ENCODE peak calls at places on chromosomes 1 and 21, in six cellular contexts. H is A549, V is GM12878, D is endothelial cell of umbilical vein, T is HepG2, N is K562. X is an unnamed sample.

GRCh38 chr1:18326171-18326950 is 154.4 kb upstream of the KLHDC7A start:
- DNase-seq in H (no peak), V (no peak), D (no peak), T (no peak), N (no peak), X (no peak)

GRCh38 chr1:54273837-54274192 is 73.8 kb downstream of the MRPL37 start:
- DNase-seq in H (no peak), V (no peak), D (no peak), T (no peak), N (peak), X (no peak)

GRCh38 chr1:165383067-165383466 is 26.6 kb upstream of the LMX1A start:
- DNase-seq in H (no peak), V (no peak), D (no peak), T (no peak), N (no peak), X (no peak)

GRCh38 chr1:231162300-231162969 is 577 bp downstream of the TRIM67 start:
- DNase-seq in H (peak), V (no peak), D (peak), T (peak), N (peak), X (peak)

GRCh38 chr1:245205864-245206263 is 51.1 kb downstream of the KIF26B start:
- DNase-seq in H (no peak), V (no peak), D (no peak), T (no peak), N (no peak), X (no peak)

GRCh38 chr1:40314721-40315238 is 2.3 kb downstream of the COL9A2 start:
- DNase-seq in H (no peak), V (no peak), D (no peak), T (peak), N (no peak), X (no peak)

GRCh38 chr1:116902027-116902426 is 7.7 kb upstream of the PTGFRN start:
- DNase-seq in H (no peak), V (no peak), D (no peak), T (no peak), N (no peak), X (no peak)

GRCh38 chr1:6899141-6899540 is 113.9 kb downstream of the CAMTA1 start:
- DNase-seq in H (no peak), V (no peak), D (no peak), T (no peak), N (no peak), X (no peak)

GRCh38 chr1:159996653-159997052 is 35.1 kb downstream of the PIGM start:
- DNase-seq in H (peak), V (no peak), D (no peak), T (no peak), N (no peak), X (no peak)

GRCh38 chr1:174990382-174990999 is 9.3 kb upstream of the CACYBP start:
- DNase-seq in H (peak), V (no peak), D (peak), T (peak), N (no peak), X (peak)

GRCh38 chr1:246110343-246111219 is 396.5 kb downstream of the SMYD3 start:
- DNase-seq in H (peak), V (no peak), D (no peak), T (no peak), N (peak), X (no peak)

GRCh38 chr1:237786066-237786719 is 104.5 kb downstream of the ZP4 start:
- DNase-seq in H (no peak), V (no peak), D (no peak), T (no peak), N (no peak), X (no peak)

GRCh38 chr1:206892351-206892984 is 4.8 kb upstream of the IL24 start:
- DNase-seq in H (no peak), V (no peak), D (no peak), T (no peak), N (no peak), X (no peak)

GRCh38 chr1:5660141-5660935 is 331.9 kb downstream of the NPHP4 start:
- DNase-seq in H (no peak), V (no peak), D (no peak), T (no peak), N (no peak), X (peak)

GRCh38 chr1:22077728-22078127 is 25.2 kb downstream of the CDC42 start:
- DNase-seq in H (no peak), V (no peak), D (no peak), T (no peak), N (no peak), X (no peak)

GRCh38 chr1:55400560-55400959 is 185.4 kb upstream of the USP24 start:
- DNase-seq in H (no peak), V (no peak), D (no peak), T (no peak), N (no peak), X (no peak)

GRCh38 chr1:245788269-245788668 is 633.5 kb downstream of the KIF26B start:
- DNase-seq in H (no peak), V (no peak), D (no peak), T (no peak), N (no peak), X (no peak)

GRCh38 chr21:18646114-18646513 is 242.5 kb upstream of the TMPRSS15 start:
- DNase-seq in H (no peak), V (no peak), D (no peak), T (no peak), N (no peak), X (peak)

GRCh38 chr1:61270761-61271411 is 188.5 kb downstream of the NFIA start:
- DNase-seq in H (peak), V (no peak), D (peak), T (peak), N (peak), X (no peak)

GRCh38 chr1:178408869-178409268 is 87.9 kb downstream of the CLEC20A start:
- DNase-seq in H (no peak), V (no peak), D (peak), T (no peak), N (no peak), X (peak)

GRCh38 chr21:46559291-46559983 is 45.4 kb downstream of the S100B start:
- DNase-seq in H (no peak), V (peak), D (peak), T (peak), N (no peak), X (no peak)

GRCh38 chr21:32083175-32083574 is 195.7 kb downstream of the MIS18A start:
- DNase-seq in H (no peak), V (no peak), D (peak), T (no peak), N (no peak), X (no peak)

GRCh38 chr1:57489342-57490036 is 65.6 kb upstream of the DAB1 start:
- DNase-seq in H (no peak), V (no peak), D (peak), T (no peak), N (no peak), X (no peak)

GRCh38 chr1:23368562-23369334 is 888 bp downstream of the ZNF436 start:
- DNase-seq in H (peak), V (no peak), D (peak), T (peak), N (peak), X (peak)

GRCh38 chr1:242002072-242002471 is 3.2 kb upstream of the MAP1LC3C start:
- DNase-seq in H (no peak), V (no peak), D (no peak), T (no peak), N (no peak), X (no peak)

GRCh38 chr1:50228871-50229384 is 120.2 kb downstream of the ELAVL4 start:
- DNase-seq in H (no peak), V (no peak), D (no peak), T (no peak), N (no peak), X (no peak)

GRCh38 chr1:98662354-98662665 is 789 bp downstream of the SNX7 start:
- DNase-seq in H (no peak), V (no peak), D (no peak), T (no peak), N (no peak), X (no peak)

GRCh38 chr1:98661544-98662353 is at the start of gene SNX7:
- DNase-seq in H (peak), V (no peak), D (peak), T (peak), N (peak), X (peak)

GRCh38 chr1:98659879-98660278 is 1.6 kb upstream of the SNX7 start:
- DNase-seq in H (no peak), V (no peak), D (no peak), T (peak), N (no peak), X (no peak)

DNA sequence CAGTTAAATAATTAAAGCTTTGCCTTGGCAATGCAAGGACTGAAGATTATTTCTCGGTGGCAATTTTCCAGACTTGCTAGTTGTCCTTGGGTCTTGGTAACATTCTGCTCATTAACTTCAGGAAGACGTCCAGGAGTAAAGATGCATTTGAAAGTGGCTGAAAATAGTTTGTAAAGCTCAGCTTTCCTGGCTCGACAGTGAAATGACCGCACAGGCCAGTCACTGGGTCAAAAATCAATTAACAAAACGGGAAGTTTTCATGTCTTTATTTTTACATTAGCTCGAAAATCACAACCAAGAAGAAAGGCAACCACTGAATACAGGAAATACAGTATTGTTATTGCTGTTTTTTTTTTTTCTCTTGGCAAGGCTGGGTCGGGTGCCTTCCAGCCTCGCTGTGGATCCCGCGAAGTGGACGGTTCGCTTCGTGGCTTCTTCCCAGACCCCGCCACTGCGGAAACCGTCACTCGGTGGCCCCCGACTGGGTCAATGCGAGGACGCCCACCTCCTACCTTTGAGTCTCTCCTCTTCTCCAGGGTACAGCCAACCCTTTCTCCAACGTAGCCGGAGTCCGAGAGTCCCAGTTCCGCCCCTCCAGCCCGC is 479 bp upstream of the SNX7 start:
- DNase-seq in H (no peak), V (no peak), D (no peak), T (no peak), N (no peak), X (no peak)
- TF ChIP-seq MYC in H (no peak), V (no peak), D (no peak), T (no peak), N (no peak), X (no peak)

GRCh38 chr1:212293579-212293978 is 8.4 kb downstream of the PPP2R5A start:
- DNase-seq in H (no peak), V (no peak), D (peak), T (no peak), N (peak), X (no peak)
- TF ChIP-seq CTCF in H (peak), V (no peak), D (no peak), T (peak), N (peak), X (no peak)

GRCh38 chr1:1032428-1032827 is 12.5 kb downstream of the AGRN start:
- DNase-seq in H (no peak), V (no peak), D (no peak), T (no peak), N (no peak), X (no peak)
- TF ChIP-seq MYC in H (no peak), V (no peak), D (no peak), T (no peak), N (no peak), X (no peak)

GRCh38 chr1:150213170-150214098 is 22.5 kb downstream of the ANP32E start:
- DNase-seq in H (peak), V (peak), D (peak), T (peak), N (no peak), X (peak)
- TF ChIP-seq CTCF in H (peak), V (peak), D (peak), T (peak), N (no peak), X (peak)